ENCODE peak calls at places on chromosomes 7 and 10, in four cellular contexts. U is hepatocyte, N is GM23338, S is PC-3. H is an unnamed sample.

GRCh38 chr7:44748948-44749731 is 493 bp downstream of the ZMIZ2 start:
- DNase-seq in U (peak), N (peak), S (no peak), H (peak)

GRCh38 chr7:21383217-21383832 is 44.6 kb upstream of the SP4 start:
- DNase-seq in U (no peak), N (no peak), S (no peak), H (no peak)

GRCh38 chr10:71799112-71799511 is 25.8 kb upstream of the VSIR start:
- DNase-seq in U (no peak), N (no peak), S (no peak), H (no peak)

GRCh38 chr7:51101111-51101757 is 215.4 kb downstream of the COBL start:
- DNase-seq in U (no peak), N (no peak), S (peak), H (no peak)

GRCh38 chr7:37433166-37433565 is 15.5 kb downstream of the ELMO1 start:
- DNase-seq in U (no peak), N (peak), S (no peak), H (no peak)

GRCh38 chr7:83806538-83806937 is 157.6 kb upstream of the SEMA3E start:
- DNase-seq in U (no peak), N (no peak), S (no peak), H (no peak)

GRCh38 chr10:24825551-24825950 is 101.9 kb upstream of the ARHGAP21 start:
- DNase-seq in U (no peak), N (no peak), S (no peak), H (no peak)

GRCh38 chr7:151859111-151859947 is 17.6 kb downstream of the PRKAG2 start:
- DNase-seq in U (no peak), N (no peak), S (peak), H (no peak)

GRCh38 chr10:103921750-103922195 is 3.8 kb upstream of the STN1 start:
- DNase-seq in U (peak), N (peak), S (no peak), H (peak)

GRCh38 chr7:115533785-115534184 is 496.8 kb downstream of the TFEC start:
- DNase-seq in U (no peak), N (no peak), S (no peak), H (no peak)

GRCh38 chr10:49037187-49037586 is 78.1 kb downstream of the VSTM4 start:
- DNase-seq in U (no peak), N (no peak), S (peak), H (no peak)

GRCh38 chr7:8111282-8111681 is 142.7 kb downstream of the GLCCI1 start:
- DNase-seq in U (no peak), N (peak), S (no peak), H (no peak)

GRCh38 chr7:6446977-6447588 is 671 bp downstream of the DAGLB start:
- DNase-seq in U (peak), N (peak), S (peak), H (peak)

GRCh38 chr7:158133515-158134271 is 453.9 kb downstream of the PTPRN2 start:
- DNase-seq in U (no peak), N (no peak), S (no peak), H (no peak)

GRCh38 chr7:70728873-70729552 is 402.9 kb upstream of the GALNT17 start:
- DNase-seq in U (peak), N (peak), S (no peak), H (no peak)

GRCh38 chr10:121617176-121617575 is 18.9 kb upstream of the FGFR2 start:
- DNase-seq in U (no peak), N (no peak), S (no peak), H (no peak)

GRCh38 chr10:21625623-21626229 is 91.7 kb downstream of the MLLT10 start:
- DNase-seq in U (no peak), N (no peak), S (no peak), H (no peak)

GRCh38 chr10:75431180-75432111 is at the start of gene LRMDA:
- DNase-seq in U (peak), N (peak), S (peak), H (no peak)

GRCh38 chr7:129825554-129826267 is 127.0 kb downstream of the UBE2H start:
- DNase-seq in U (peak), N (peak), S (peak), H (peak)

GRCh38 chr7:100087055-100087750 is 1.6 kb upstream of the COPS6 start:
- DNase-seq in U (peak), N (no peak), S (peak), H (no peak)

GRCh38 chr10:78215645-78216044 is 182.0 kb downstream of the RPS24 start:
- DNase-seq in U (peak), N (no peak), S (no peak), H (no peak)

GRCh38 chr7:98300595-98301372 is 19.3 kb downstream of the BRI3 start:
- DNase-seq in U (no peak), N (no peak), S (no peak), H (no peak)

GRCh38 chr7:50793115-50793946 is 10.6 kb upstream of the GRB10 start:
- DNase-seq in U (peak), N (peak), S (peak), H (no peak)

GRCh38 chr10:12638103-12638502 is 288.8 kb downstream of the CAMK1D start:
- DNase-seq in U (peak), N (no peak), S (no peak), H (no peak)

GRCh38 chr10:31399631-31400030 is 80.6 kb downstream of the ZEB1 start:
- DNase-seq in U (no peak), N (no peak), S (peak), H (no peak)

GRCh38 chr10:3452234-3452633 is 279.7 kb upstream of the PITRM1 start:
- DNase-seq in U (peak), N (peak), S (peak), H (no peak)

GRCh38 chr7:1705339-1705738 is 35.3 kb downstream of the ELFN1 start:
- DNase-seq in U (no peak), N (no peak), S (no peak), H (no peak)

GRCh38 chr10:113897693-113898618 is 43.5 kb downstream of the NHLRC2 start:
- DNase-seq in U (no peak), N (no peak), S (no peak), H (no peak)

GRCh38 chr7:45173596-45174327 is 16.2 kb downstream of the RAMP3 start:
- DNase-seq in U (no peak), N (no peak), S (no peak), H (no peak)

GRCh38 chr10:89923661-89924060 is 222.3 kb downstream of the KIF20B start:
- DNase-seq in U (no peak), N (no peak), S (peak), H (no peak)

GRCh38 chr10:6054884-6055283 is 7.3 kb downstream of the IL2RA start:
- DNase-seq in U (no peak), N (no peak), S (no peak), H (no peak)

DNA sequence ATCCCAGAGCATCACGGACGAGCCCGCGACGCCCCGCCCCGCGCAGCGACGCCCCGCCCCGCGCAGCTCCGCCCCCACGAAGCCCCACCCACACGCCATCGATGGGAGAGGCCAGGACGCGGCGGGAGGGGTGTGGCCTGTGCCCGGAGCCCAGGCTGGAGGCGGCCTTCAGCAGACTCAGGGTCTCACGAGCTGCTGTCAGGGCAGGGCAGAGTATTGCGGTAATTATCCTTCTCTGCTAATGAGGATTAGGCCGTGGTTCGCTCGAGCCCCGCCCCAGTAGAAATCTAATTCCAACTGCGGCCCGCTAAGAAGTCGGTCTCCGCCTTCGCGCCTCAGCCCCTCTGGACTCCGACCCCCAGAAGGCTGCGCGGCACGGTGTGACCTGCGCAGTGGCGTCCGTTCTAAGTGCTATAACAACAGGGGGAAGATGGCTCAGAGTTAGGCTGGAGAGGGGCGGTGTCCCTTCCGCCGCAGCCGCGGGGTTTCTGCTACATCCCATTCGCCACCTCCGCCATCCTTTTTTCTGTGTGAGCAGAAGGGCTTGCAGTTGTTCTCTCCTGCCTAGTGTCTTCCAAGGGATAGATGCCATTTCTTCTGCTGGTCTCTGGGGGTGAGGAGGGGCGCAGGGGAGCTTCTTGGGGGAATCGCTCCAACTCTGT is 337 bp upstream of the NT5C3A start:
- DNase-seq in U (peak), N (peak), S (peak), H (peak)
- TF ChIP-seq CTCF in U (no peak), N (no peak), S (no peak), H (no peak)

DNA sequence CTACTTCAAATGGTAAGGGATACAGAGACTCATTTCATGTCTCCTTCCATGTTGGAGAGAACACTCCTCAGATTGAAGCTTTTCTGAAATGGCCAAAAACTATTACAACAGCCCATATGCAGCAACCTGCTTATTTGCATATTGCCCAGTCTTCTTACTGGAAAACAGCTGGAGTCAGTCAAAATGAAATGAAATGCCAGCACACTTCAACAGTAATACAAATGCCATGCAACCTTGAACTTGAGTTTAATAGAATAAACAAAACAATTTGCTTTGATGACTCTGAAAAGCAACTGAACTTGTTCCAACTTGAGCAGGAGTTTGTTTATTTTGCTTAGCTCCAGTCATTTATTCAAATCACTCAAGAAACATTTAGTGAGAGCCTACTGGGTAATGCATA is 49.8 kb downstream of the NRCAM start:
- DNase-seq in U (peak), N (no peak), S (no peak), H (no peak)
- H3K4me2 ChIP-seq in U (no peak), N (no peak), S (no peak), H (no peak)

DNA sequence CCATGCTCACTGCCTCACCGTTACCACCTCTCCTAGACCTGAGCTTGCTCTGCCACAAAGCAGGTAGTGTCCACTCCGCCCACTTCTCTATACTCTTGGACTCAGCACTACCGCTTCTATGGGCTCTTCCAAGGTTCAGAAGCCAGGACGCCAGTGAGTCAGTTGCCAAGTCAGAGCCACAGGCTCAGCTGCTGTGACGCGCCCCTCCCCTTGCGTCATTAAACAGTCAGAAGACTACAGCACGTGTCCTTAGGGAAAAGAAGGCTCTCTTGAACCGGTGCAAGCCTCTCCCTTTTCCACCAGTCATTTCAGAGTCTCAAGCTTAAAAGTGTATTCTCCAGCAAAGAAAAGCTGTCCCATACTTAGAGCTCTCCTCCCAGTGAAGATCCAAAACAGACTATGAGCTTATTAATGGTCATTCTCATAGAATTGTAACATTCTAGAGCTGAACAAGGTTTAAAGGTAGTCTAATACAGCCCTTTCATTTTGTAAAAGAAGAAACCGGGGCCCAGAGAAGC is 41.0 kb upstream of the MET start:
- DNase-seq in U (peak), N (peak), S (peak), H (no peak)
- TF ChIP-seq EZH2phosphoT487 in U (no peak), N (no peak), S (no peak), H (no peak)

DNA sequence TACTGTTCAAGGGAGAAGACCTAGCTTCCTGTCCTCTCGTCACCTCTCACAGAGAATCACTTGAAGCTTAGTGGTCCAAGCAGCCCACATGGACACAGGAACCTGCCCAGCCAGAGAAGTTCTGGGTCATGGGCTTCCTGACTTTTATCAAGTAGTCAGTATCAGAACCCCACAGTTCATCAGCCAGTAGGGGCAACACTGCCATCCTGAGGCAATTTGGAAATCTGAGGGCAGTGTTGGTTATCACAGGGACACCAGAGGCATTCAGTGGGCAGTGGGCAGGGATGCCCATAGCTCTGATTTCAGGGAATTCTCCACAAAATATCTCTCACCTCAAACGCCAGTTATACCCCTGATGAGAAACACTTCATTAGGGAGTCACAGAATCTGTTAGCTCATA is 22.5 kb upstream of the MGAM2 start:
- DNase-seq in U (no peak), N (peak), S (no peak), H (no peak)
- TF ChIP-seq CTCF in U (no peak), N (peak), S (no peak), H (no peak)

GRCh38 chr10:37488792-37489657 is 363.6 kb downstream of the ANKRD30A start:
- DNase-seq in U (no peak), N (no peak), S (peak), H (no peak)
- H3K4me2 ChIP-seq in U (no peak), N (no peak), S (peak), H (no peak)

GRCh38 chr10:128150045-128150493 is 23.8 kb upstream of the MKI67 start:
- DNase-seq in U (peak), N (peak), S (peak), H (peak)
- TF ChIP-seq EZH2phosphoT487 in U (no peak), N (no peak), S (no peak), H (no peak)

GRCh38 chr10:43686414-43686813 is 37.7 kb upstream of the ZNF32 start:
- DNase-seq in U (no peak), N (peak), S (no peak), H (no peak)
- TF ChIP-seq CTCF in U (no peak), N (peak), S (no peak), H (no peak)

DNA sequence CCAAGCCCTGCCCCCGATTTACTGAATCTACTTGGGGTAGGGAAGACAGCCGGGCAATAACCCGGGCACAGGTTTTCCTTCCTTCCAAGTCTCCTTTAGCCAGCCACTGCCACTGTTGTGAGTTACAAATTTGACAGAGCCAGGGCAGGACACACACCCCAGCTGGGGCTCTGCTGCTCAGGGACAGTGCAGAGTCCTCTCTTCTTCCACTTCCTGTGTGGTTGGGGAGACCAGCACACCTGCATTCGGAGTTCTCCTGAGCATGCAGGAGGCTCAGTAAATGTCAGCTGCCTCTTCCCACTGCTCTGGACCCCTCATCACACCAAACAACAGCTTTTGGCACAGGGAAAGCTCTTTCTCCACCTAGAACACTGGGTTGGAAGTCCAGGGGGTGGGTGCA is 21.3 kb downstream of the CHST15 start:
- DNase-seq in U (no peak), N (no peak), S (no peak), H (peak)
- H3K4me2 ChIP-seq in U (no peak), N (peak), S (no peak), H (peak)

H was measured in OCI-LY7.